ENCODE peak calls at places on chromosomes 3 and 15, in five cellular contexts. F is transverse colon; P is CD8-positive, alpha-beta T cell; W is H9; D is psoas muscle. C is an unnamed sample.

GRCh38 chr15:67832031-67832551 is 6.8 kb downstream of the SKOR1 start:
- DNase-seq in F (no peak), P (no peak), W (peak; percentile 65), D (peak; percentile 29), C (no peak)

GRCh38 chr15:70244978-70245542 is 147.3 kb upstream of the TLE3 start:
- DNase-seq in F (no peak), P (no peak), W (no peak), D (no peak), C (no peak)

GRCh38 chr3:61117045-61117898 is 134.0 kb downstream of the FHIT start:
- DNase-seq in F (no peak), P (no peak), W (no peak), D (no peak), C (no peak)

GRCh38 chr15:82548700-82549099 is 8.4 kb upstream of the RPS17 start:
- DNase-seq in F (no peak), P (no peak), W (no peak), D (no peak), C (no peak)

GRCh38 chr3:125053304-125053699 is 2.5 kb downstream of the HEG1 start:
- DNase-seq in F (no peak), P (no peak), W (no peak), D (no peak), C (no peak)

GRCh38 chr3:79392479-79392878 is 375.3 kb downstream of the ROBO1 start:
- DNase-seq in F (no peak), P (no peak), W (no peak), D (no peak), C (no peak)

GRCh38 chr15:35618260-35619188 is 72.6 kb upstream of the DPH6 start:
- DNase-seq in F (no peak), P (no peak), W (no peak), D (no peak), C (no peak)

GRCh38 chr15:25670025-25670554 is 193.0 kb downstream of the ATP10A start:
- DNase-seq in F (peak; percentile 21), P (no peak), W (peak; percentile 86), D (peak; percentile 91), C (no peak)

GRCh38 chr3:193510154-193510553 is 44.5 kb downstream of the ATP13A4 start:
- DNase-seq in F (no peak), P (no peak), W (no peak), D (no peak), C (no peak)

GRCh38 chr3:4720316-4721075 is 227.3 kb downstream of the ITPR1 start:
- DNase-seq in F (peak; percentile 72), P (no peak), W (peak; percentile 52), D (peak; percentile 57), C (peak; percentile 30)

GRCh38 chr3:37864904-37865303 is 3.2 kb downstream of the CTDSPL start:
- DNase-seq in F (no peak), P (no peak), W (no peak), D (no peak), C (peak; percentile 50)

GRCh38 chr3:123420416-123420968 is 28.4 kb downstream of the ADCY5 start:
- DNase-seq in F (no peak), P (no peak), W (no peak), D (no peak), C (no peak)

GRCh38 chr3:123423806-123424205 is 25.1 kb downstream of the ADCY5 start:
- DNase-seq in F (no peak), P (no peak), W (no peak), D (no peak), C (no peak)

GRCh38 chr3:123421353-123422174 is 27.3 kb downstream of the ADCY5 start:
- DNase-seq in F (peak; percentile 50), P (no peak), W (no peak), D (peak; percentile 69), C (no peak)

GRCh38 chr3:123423026-123423425 is 25.9 kb downstream of the ADCY5 start:
- DNase-seq in F (peak; percentile 82), P (no peak), W (no peak), D (no peak), C (no peak)

GRCh38 chr3:123422457-123422856 is 26.4 kb downstream of the ADCY5 start:
- DNase-seq in F (no peak), P (no peak), W (peak; percentile 50), D (no peak), C (no peak)
- H3K4me1 ChIP-seq in F (peaks cover 53% of the 10 kb centered on the region), P (no peaks in the 10 kb centered on the region), W (no peaks in the 10 kb centered on the region), D (no peaks in the 10 kb centered on the region), C (no peaks in the 10 kb centered on the region)

GRCh38 chr3:160588023-160588422 is 22.7 kb upstream of the KPNA4 start:
- DNase-seq in F (no peak), P (no peak), W (no peak), D (no peak), C (no peak)
- TF ChIP-seq CTCF in F (no peak), P (no peak), W (no peak), D (no peak), C (no peak)

GRCh38 chr3:57758686-57759085 is 2.6 kb downstream of the SLMAP start:
- DNase-seq in F (no peak), P (no peak), W (no peak), D (no peak), C (no peak)
- H3K4me1 ChIP-seq in F (peaks cover 29% of the 10 kb centered on the region), P (peaks cover 55% of the 10 kb centered on the region), W (no peaks in the 10 kb centered on the region), D (peaks cover 32% of the 10 kb centered on the region), C (peaks cover 3% of the 10 kb centered on the region)

GRCh38 chr3:134302674-134303073 is 52.0 kb upstream of the RYK start:
- DNase-seq in F (no peak), P (no peak), W (no peak), D (no peak), C (no peak)

GRCh38 chr3:134299185-134299887 is 48.7 kb upstream of the RYK start:
- DNase-seq in F (no peak), P (no peak), W (no peak), D (no peak), C (no peak)

GRCh38 chr3:134298281-134298680 is 47.6 kb upstream of the RYK start:
- DNase-seq in F (no peak), P (no peak), W (no peak), D (no peak), C (no peak)

GRCh38 chr3:134300520-134300919 is 49.9 kb upstream of the RYK start:
- DNase-seq in F (no peak), P (no peak), W (no peak), D (no peak), C (peak; percentile 44)

GRCh38 chr3:134299888-134300206 is 49.2 kb upstream of the RYK start:
- DNase-seq in F (no peak), P (no peak), W (no peak), D (no peak), C (no peak)
- TF ChIP-seq CTCF in F (no peak), P (no peak), W (no peak), D (no peak), C (no peak)

DNA sequence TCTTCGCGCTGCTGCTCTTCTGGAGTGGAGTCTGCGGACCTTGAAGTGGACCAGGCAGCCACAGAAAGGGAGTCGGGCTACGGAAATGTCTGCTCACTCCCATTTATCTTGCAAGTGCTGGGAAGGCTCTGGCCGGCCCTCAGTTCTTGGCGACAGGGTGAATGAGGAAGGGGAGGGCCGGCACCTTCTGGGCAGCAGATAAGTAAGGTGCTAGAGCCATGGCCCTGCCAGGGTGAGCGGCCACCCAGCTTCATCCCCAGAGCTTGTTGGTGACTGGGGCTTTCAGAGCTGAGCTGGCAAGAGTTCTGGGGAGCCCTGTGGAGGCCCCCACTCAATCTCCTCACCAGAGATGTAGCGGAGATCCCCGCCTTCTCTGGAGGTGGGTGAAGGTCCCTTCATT is 103.5 kb downstream of the ASB7 start:
- DNase-seq in F (no peak), P (no peak), W (no peak), D (no peak), C (no peak)
- H3K4me1 ChIP-seq in F (no peaks in the 10 kb centered on the region), P (no peaks in the 10 kb centered on the region), W (no peaks in the 10 kb centered on the region), D (no peaks in the 10 kb centered on the region), C (no peaks in the 10 kb centered on the region)

GRCh38 chr15:86316216-86316615 is 236.5 kb downstream of the AGBL1 start:
- DNase-seq in F (no peak), P (no peak), W (no peak), D (no peak), C (no peak)

GRCh38 chr15:86316699-86317378 is 237.2 kb downstream of the AGBL1 start:
- DNase-seq in F (no peak), P (no peak), W (no peak), D (no peak), C (no peak)

GRCh38 chr15:86317379-86317745 is 237.7 kb downstream of the AGBL1 start:
- DNase-seq in F (no peak), P (no peak), W (no peak), D (no peak), C (no peak)

GRCh38 chr15:86311568-86312280 is 232.1 kb downstream of the AGBL1 start:
- DNase-seq in F (no peak), P (no peak), W (no peak), D (no peak), C (no peak)
- TF ChIP-seq CTCF in F (no peak), P (no peak), W (no peak), D (no peak), C (no peak)

GRCh38 chr15:64112904-64113303 is 17.1 kb downstream of the SNX1 start:
- DNase-seq in F (no peak), P (no peak), W (no peak), D (no peak), C (no peak)

GRCh38 chr15:64112077-64112772 is 16.4 kb downstream of the SNX1 start:
- DNase-seq in F (no peak), P (no peak), W (no peak), D (no peak), C (peak; percentile 5)

GRCh38 chr15:64107337-64107736 is 11.6 kb downstream of the SNX1 start:
- DNase-seq in F (no peak), P (no peak), W (no peak), D (no peak), C (no peak)

GRCh38 chr15:64111679-64112050 is 15.9 kb downstream of the SNX1 start:
- DNase-seq in F (no peak), P (no peak), W (no peak), D (no peak), C (no peak)

GRCh38 chr15:64110945-64111678 is 15.3 kb downstream of the SNX1 start:
- DNase-seq in F (no peak), P (no peak), W (no peak), D (no peak), C (no peak)
- H3K4me1 ChIP-seq in F (peaks cover 3% of the 10 kb centered on the region), P (peaks cover 23% of the 10 kb centered on the region), W (no peaks in the 10 kb centered on the region), D (peaks cover 58% of the 10 kb centered on the region), C (peaks cover 11% of the 10 kb centered on the region)

GRCh38 chr3:52197842-52198625 is at the start of gene ALAS1:
- DNase-seq in F (peak; percentile 96), P (peak; percentile 92), W (peak; percentile 95), D (peak; percentile 96), C (peak; percentile 97)
- TF ChIP-seq CTCF in F (peak; percentile 37), P (no peak), W (peak; percentile 41), D (peak; percentile 23), C (no peak)

DNA sequence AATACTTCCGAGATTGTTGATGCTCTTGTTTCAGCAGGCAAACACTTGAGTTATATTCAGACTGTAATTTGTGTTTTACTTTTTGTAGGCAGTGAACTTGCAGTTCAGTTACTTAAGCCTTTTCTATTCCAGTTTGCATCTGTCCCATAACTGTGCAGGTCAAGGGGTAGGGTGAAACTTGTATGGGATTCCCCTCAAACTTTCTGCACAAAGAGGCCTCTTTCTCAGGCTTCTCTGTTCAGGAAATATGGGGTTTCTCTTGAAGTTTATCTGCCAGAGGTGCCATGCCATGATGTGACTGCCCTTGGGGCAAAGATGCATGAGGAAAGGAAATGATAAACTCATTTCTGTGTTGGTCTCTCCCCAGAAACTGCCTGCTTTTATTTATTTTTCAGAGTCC is 66.7 kb downstream of the SLC24A1 start:
- DNase-seq in F (no peak), P (no peak), W (no peak), D (no peak), C (no peak)
- H3K4me1 ChIP-seq in F (no peaks in the 10 kb centered on the region), P (no peaks in the 10 kb centered on the region), W (no peaks in the 10 kb centered on the region), D (no peaks in the 10 kb centered on the region), C (no peaks in the 10 kb centered on the region)